ENCODE peak calls at places on chromosomes 3 and 15, in ten cellular contexts. V is heart left ventricle, L is tibial artery, K is upper lobe of right lung, D is cardiac fibroblast, X is endodermal cell, O is keratinocyte, U is uterus, C is psoas muscle, Q is MM.1S. W is an unnamed sample.

GRCh38 chr3:141401584-141402475 is 33.5 kb downstream of the ZBTB38 start:
- DNase-seq in V (peak; percentile 64), L (peak; percentile 38), K (peak; percentile 85), D (no peak), X (peak; percentile 84), O (no peak), U (peak; percentile 60), C (peak; percentile 76), Q (peak; percentile 44), W (no peak)

GRCh38 chr15:90037961-90038633 is 37.0 kb downstream of the ZNF710 start:
- DNase-seq in V (no peak), L (no peak), K (peak; percentile 40), D (peak; percentile 58), X (peak; percentile 41), O (no peak), U (no peak), C (no peak), Q (peak; percentile 70), W (peak; percentile 32)

GRCh38 chr3:154766765-154767503 is 313.2 kb upstream of the MME start:
- DNase-seq in V (no peak), L (no peak), K (no peak), D (no peak), X (peak; percentile 69), O (no peak), U (no peak), C (no peak), Q (peak; percentile 34), W (no peak)

GRCh38 chr15:56001476-56002078 is 8.2 kb upstream of the NEDD4 start:
- DNase-seq in V (no peak), L (no peak), K (no peak), D (no peak), X (no peak), O (peak; percentile 42), U (no peak), C (no peak), Q (no peak), W (no peak)

GRCh38 chr15:63597033-63597790 is at the start of gene FBXL22:
- DNase-seq in V (peak; percentile 69), L (no peak), K (peak; percentile 74), D (peak; percentile 22), X (peak; percentile 58), O (no peak), U (peak; percentile 76), C (peak; percentile 75), Q (no peak), W (no peak)

GRCh38 chr15:70430029-70430428 is 332.3 kb upstream of the TLE3 start:
- DNase-seq in V (no peak), L (no peak), K (no peak), D (peak; percentile 73), X (no peak), O (peak; percentile 71), U (no peak), C (no peak), Q (no peak), W (peak; percentile 8)

GRCh38 chr3:189040934-189041333 is 130.8 kb upstream of the TPRG1 start:
- DNase-seq in V (no peak), L (no peak), K (no peak), D (no peak), X (no peak), O (no peak), U (no peak), C (no peak), Q (no peak), W (no peak)

GRCh38 chr15:32872606-32873291 is 154.9 kb downstream of the GREM1 start:
- DNase-seq in V (no peak), L (peak; percentile 68), K (no peak), D (peak; percentile 50), X (no peak), O (no peak), U (peak; percentile 75), C (no peak), Q (no peak), W (no peak)

GRCh38 chr3:81888822-81889557 is 127.5 kb upstream of the GBE1 start:
- DNase-seq in V (no peak), L (no peak), K (no peak), D (no peak), X (no peak), O (no peak), U (no peak), C (no peak), Q (no peak), W (no peak)

GRCh38 chr3:53161345-53161819 is 373 bp downstream of the PRKCD start:
- DNase-seq in V (peak; percentile 51), L (no peak), K (peak; percentile 81), D (peak; percentile 3), X (no peak), O (no peak), U (peak; percentile 24), C (peak; percentile 65), Q (peak; percentile 31), W (no peak)

GRCh38 chr3:58688563-58688962 is 22.0 kb upstream of the FAM3D start:
- DNase-seq in V (no peak), L (no peak), K (no peak), D (no peak), X (no peak), O (no peak), U (no peak), C (no peak), Q (no peak), W (no peak)

GRCh38 chr3:150956376-150956775 is 16.2 kb downstream of the CLRN1 start:
- DNase-seq in V (no peak), L (no peak), K (no peak), D (peak; percentile 59), X (no peak), O (no peak), U (peak; percentile 42), C (no peak), Q (no peak), W (peak; percentile 12)

DNA sequence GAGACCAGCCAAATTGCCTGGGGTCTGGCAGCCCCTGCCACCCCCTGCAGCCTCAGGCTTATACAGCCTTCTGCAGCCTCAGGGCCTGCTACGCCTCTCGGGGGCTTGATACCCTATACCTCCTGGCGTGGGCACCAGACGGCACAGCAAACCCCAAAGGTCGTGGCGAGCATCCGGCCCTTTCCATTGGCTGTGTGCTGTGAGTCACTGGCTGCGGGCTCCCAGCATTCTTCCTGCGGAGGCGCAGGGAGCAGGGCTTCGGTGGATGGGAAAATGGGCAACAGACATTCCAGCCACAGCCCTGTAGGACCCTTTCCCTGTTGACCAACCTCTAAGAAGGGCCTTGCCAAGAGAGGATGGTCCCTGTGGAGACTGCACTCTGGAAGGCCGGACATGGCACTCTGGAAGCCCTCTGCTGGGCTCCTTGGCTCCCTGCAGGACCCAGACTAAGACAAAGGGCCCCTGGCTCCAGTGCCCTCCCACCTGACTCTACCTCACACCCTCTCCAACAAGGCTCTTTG is 59.6 kb downstream of the ITGA11 start:
- DNase-seq in V (peak; percentile 25), L (peak; percentile 23), K (no peak), D (peak; percentile 45), X (peak; percentile 88), O (no peak), U (peak; percentile 16), C (no peak), Q (no peak), W (peak; percentile 63)
- TF ChIP-seq CTCF in V (peak; percentile 46), L (peak; percentile 41), K (peak; percentile 32), D (peak; percentile 62), X (peak; percentile 81), O (peak; percentile 36), U (no peak), C (peak; percentile 45), Q (no peak), W (peak; percentile 80)

DNA sequence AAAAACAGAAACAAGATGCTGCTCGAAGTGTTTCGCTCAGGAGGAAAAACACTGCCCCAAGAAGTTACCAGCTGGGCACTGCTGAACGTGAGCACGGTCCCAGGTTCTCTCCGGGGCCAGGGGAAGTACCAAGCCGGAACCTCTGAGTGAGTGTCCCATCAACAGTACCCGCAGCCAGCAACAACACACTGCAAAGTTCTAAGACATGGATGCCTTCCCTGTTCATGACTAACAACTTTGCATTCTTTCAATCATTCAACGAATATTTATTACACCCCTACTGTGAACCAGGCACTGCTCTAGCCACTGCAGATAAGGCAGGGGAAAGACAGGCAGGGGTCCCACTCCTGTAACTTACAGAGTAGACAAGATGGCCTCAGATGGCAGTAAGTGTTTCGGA is 98.7 kb downstream of the XXYLT1 start:
- DNase-seq in V (no peak), L (no peak), K (no peak), D (no peak), X (peak; percentile 59), O (no peak), U (peak; percentile 23), C (no peak), Q (no peak), W (peak; percentile 71)
- H3K4me3 ChIP-seq in V (no peak overlapping the region), L (no peak overlapping the region), K (no peak overlapping the region), D (no peak overlapping the region), X (no peak overlapping the region), O (no peak overlapping the region), U (no peak overlapping the region), C (peak overlapping the region; percentile 5), Q (no peak overlapping the region), W (no peak overlapping the region)

DNA sequence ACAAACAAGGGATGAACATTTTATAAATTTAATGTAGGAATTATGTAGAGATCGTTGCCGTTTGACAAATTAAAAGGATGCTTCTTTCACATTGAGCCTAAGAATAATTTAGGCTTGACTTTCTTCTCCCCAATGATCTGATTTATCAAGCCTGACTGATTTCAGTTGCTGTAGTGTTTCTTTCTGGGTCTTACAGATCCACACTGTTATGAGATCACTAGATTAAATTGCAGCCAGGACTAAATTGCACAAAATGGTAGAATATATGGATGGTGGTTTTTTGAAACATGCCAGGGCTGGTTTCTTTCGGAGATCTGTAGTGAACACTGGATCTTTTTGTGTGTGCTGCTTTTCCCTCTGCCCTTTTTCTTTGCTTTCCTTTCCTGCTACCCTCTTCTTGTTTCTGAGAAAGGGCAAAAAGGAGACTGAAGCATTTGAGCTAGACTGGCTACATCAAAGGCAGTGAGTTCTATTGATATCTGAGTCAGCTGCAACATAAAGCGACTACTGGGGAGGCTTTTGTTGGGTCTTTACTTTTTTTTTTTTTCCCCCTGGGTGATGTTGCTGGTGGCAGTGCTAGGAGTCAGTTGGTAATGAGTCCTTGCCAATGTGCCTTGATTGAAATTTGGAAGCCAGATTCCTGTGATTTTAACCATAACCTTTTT is 83.0 kb downstream of the AKAP13 start:
- DNase-seq in V (no peak), L (no peak), K (no peak), D (no peak), X (no peak), O (no peak), U (no peak), C (no peak), Q (no peak), W (no peak)
- TF ChIP-seq CTCF in V (no peak), L (no peak), K (no peak), D (no peak), X (no peak), O (no peak), U (no peak), C (no peak), Q (no peak), W (no peak)

DNA sequence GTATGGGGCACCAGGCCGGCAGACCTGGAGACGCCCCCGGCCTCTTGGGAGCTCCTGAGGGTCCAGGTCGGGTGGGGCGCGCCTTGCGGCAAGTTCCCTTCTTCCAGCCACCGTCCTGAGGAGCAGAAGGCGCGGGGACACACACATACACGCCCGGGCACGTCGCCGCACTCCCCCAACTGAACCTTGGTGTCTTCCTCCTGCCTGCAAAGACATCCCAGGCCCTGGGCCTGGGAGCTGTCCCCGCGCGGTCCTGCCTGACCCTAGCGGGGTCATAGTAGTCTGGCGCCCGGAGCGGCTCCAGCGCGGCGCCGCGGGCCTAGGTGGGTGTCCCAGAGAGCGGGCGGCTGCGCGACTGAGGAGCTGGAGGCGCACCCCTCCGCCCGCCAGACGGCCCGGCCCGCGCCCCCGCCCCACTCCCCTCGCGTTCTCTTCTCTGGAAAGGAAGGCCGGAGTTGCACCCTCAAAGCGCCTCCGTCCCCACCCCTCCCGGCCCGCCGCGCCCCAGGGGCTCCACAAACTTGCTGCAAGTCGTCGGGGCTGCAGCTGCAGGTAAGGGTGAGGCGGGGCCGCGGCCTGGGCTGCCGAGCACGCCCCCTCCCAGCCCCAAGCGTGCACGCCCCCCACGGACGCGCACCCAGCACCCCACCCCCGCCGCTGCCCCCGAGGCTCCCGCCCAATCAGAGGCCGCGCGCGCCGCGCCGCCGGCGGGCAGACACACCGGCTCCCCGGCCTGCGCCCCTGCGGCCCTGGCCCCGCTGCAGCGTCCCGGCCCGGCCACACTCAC is 186.0 kb upstream of the LINGO1 start:
- DNase-seq in V (no peak), L (no peak), K (no peak), D (no peak), X (peak; percentile 71), O (no peak), U (no peak), C (no peak), Q (no peak), W (no peak)
- H3K4me3 ChIP-seq in V (no peak overlapping the region), L (peak overlapping the region; percentile 51), K (no peak overlapping the region), D (no peak overlapping the region), X (no peak overlapping the region), O (no peak overlapping the region), U (no peak overlapping the region), C (peak overlapping the region; percentile 61), Q (no peak overlapping the region), W (no peak overlapping the region)

W was measured in brain microvascular endothelial cell.